ENCODE peak calls at places on chromosomes 12 and 14, in seven cellular contexts. T is breast epithelium; P is aorta; V is A549; H is A673; G is naive thymus-derived CD4-positive, alpha-beta T cell; I is fibroblast of lung. J is an unnamed sample.
A peak's percentile ranks its signal among the peaks of the same experiment; 100 is the strongest.

GRCh38 chr14:78690836-78691235 is 520.7 kb downstream of the NRXN3 start:
- DNase-seq in T (no peak), P (no peak), V (no peak), H (no peak), G (no peak), I (no peak), J (no peak)

GRCh38 chr12:133130808-133131128 is 341 bp downstream of the ZNF10 start:
- DNase-seq in T (peak; percentile 56), P (peak; percentile 83), V (no peak), H (no peak), G (no peak), I (no peak), J (no peak)

GRCh38 chr12:103560604-103561101 is 26.4 kb upstream of the STAB2 start:
- DNase-seq in T (no peak), P (no peak), V (peak; percentile 99), H (no peak), G (no peak), I (peak; percentile 88), J (no peak)

GRCh38 chr14:21902561-21903199 is 229.1 kb upstream of the OR4E1 start:
- DNase-seq in T (no peak), P (no peak), V (peak; percentile 17), H (no peak), G (no peak), I (no peak), J (no peak)

GRCh38 chr12:110317921-110318320 is 36.9 kb downstream of the ATP2A2 start:
- DNase-seq in T (no peak), P (no peak), V (no peak), H (no peak), G (no peak), I (no peak), J (no peak)

GRCh38 chr12:104460041-104460757 is 3.5 kb downstream of the CHST11 start:
- DNase-seq in T (no peak), P (no peak), V (no peak), H (no peak), G (no peak), I (no peak), J (no peak)

GRCh38 chr14:63470877-63471565 is 72.2 kb downstream of the PPP2R5E start:
- DNase-seq in T (no peak), P (no peak), V (peak; percentile 79), H (peak; percentile 84), G (no peak), I (peak; percentile 85), J (no peak)

GRCh38 chr14:37592288-37593274 is 2.5 kb downstream of the FOXA1 start:
- DNase-seq in T (peak; percentile 57), P (peak; percentile 72), V (peak; percentile 67), H (no peak), G (no peak), I (no peak), J (no peak)

GRCh38 chr12:19957578-19957977 is 410.8 kb upstream of the PDE3A start:
- DNase-seq in T (no peak), P (no peak), V (no peak), H (no peak), G (no peak), I (peak; percentile 28), J (no peak)

GRCh38 chr12:7450667-7451066 is 6.7 kb upstream of the CD163L1 start:
- DNase-seq in T (no peak), P (no peak), V (peak; percentile 82), H (no peak), G (no peak), I (no peak), J (no peak)

GRCh38 chr12:124764451-124764850 is 99.2 kb downstream of the SCARB1 start:
- DNase-seq in T (no peak), P (no peak), V (peak; percentile 88), H (peak; percentile 83), G (no peak), I (peak; percentile 79), J (no peak)

GRCh38 chr12:912466-913235 is 36.8 kb downstream of the RAD52 start:
- DNase-seq in T (no peak), P (no peak), V (no peak), H (no peak), G (no peak), I (no peak), J (no peak)

GRCh38 chr14:89351364-89351957 is 65.6 kb downstream of the FOXN3 start:
- DNase-seq in T (no peak), P (no peak), V (peak; percentile 29), H (peak; percentile 63), G (peak; percentile 19), I (peak; percentile 69), J (no peak)

GRCh38 chr12:122190842-122191668 is 8.1 kb downstream of the LRRC43 start:
- DNase-seq in T (no peak), P (peak; percentile 72), V (peak; percentile 79), H (peak; percentile 73), G (peak; percentile 49), I (peak; percentile 61), J (no peak)

GRCh38 chr12:121711925-121712461 is 559 bp upstream of the TMEM120B start:
- DNase-seq in T (no peak), P (no peak), V (peak; percentile 53), H (peak; percentile 57), G (no peak), I (peak; percentile 12), J (no peak)

GRCh38 chr12:108837680-108838079 is 19.7 kb downstream of the SSH1 start:
- DNase-seq in T (no peak), P (no peak), V (no peak), H (no peak), G (no peak), I (no peak), J (no peak)

GRCh38 chr12:125284945-125285344 is 219.7 kb downstream of the AACS start:
- DNase-seq in T (no peak), P (no peak), V (peak; percentile 34), H (no peak), G (no peak), I (no peak), J (no peak)

GRCh38 chr14:61101803-61102548 is 120.9 kb downstream of the SLC38A6 start:
- DNase-seq in T (no peak), P (no peak), V (peak; percentile 38), H (peak; percentile 91), G (no peak), I (peak; percentile 66), J (no peak)

GRCh38 chr14:64572721-64573508 is 23.2 kb downstream of the PPP1R36 start:
- DNase-seq in T (no peak), P (no peak), V (no peak), H (peak; percentile 24), G (no peak), I (peak; percentile 77), J (peak; percentile 8)

GRCh38 chr14:50045039-50045711 is 71.2 kb downstream of the VCPKMT start:
- DNase-seq in T (peak; percentile 84), P (peak; percentile 90), V (peak; percentile 59), H (no peak), G (peak; percentile 65), I (peak; percentile 88), J (no peak)

GRCh38 chr12:132918680-132919079 is 31.3 kb upstream of the CHFR start:
- DNase-seq in T (no peak), P (no peak), V (no peak), H (no peak), G (no peak), I (no peak), J (no peak)

GRCh38 chr12:92234533-92234932 is 88.9 kb upstream of the BTG1 start:
- DNase-seq in T (no peak), P (no peak), V (no peak), H (no peak), G (peak; percentile 34), I (no peak), J (no peak)

GRCh38 chr14:105533391-105533790 is 7.0 kb downstream of the TMEM121 start:
- DNase-seq in T (no peak), P (peak; percentile 72), V (no peak), H (no peak), G (no peak), I (no peak), J (no peak)

GRCh38 chr14:104179564-104180129 is 41.3 kb downstream of the KIF26A start:
- DNase-seq in T (no peak), P (no peak), V (no peak), H (no peak), G (no peak), I (no peak), J (no peak)

GRCh38 chr12:121288941-121289340 is 7.6 kb downstream of the CAMKK2 start:
- DNase-seq in T (no peak), P (no peak), V (no peak), H (no peak), G (no peak), I (peak; percentile 55), J (no peak)

GRCh38 chr12:70258605-70259403 is 15.6 kb downstream of the CNOT2 start:
- DNase-seq in T (no peak), P (no peak), V (no peak), H (no peak), G (no peak), I (no peak), J (no peak)

GRCh38 chr12:75161495-75161894 is 48.1 kb downstream of the KCNC2 start:
- DNase-seq in T (no peak), P (no peak), V (no peak), H (no peak), G (no peak), I (no peak), J (no peak)

GRCh38 chr14:36302823-36303222 is 17.6 kb downstream of the MBIP start:
- DNase-seq in T (no peak), P (no peak), V (no peak), H (no peak), G (no peak), I (no peak), J (no peak)
- H3K27ac ChIP-seq in T (no peak overlapping the region), P (no peak overlapping the region), V (no peak overlapping the region), H (no peak overlapping the region), G (no peak overlapping the region), I (no peak overlapping the region), J (no peak overlapping the region)

GRCh38 chr12:58425481-58426392 is 484.4 kb downstream of the ATP23 start:
- DNase-seq in T (no peak), P (no peak), V (peak; percentile 95), H (peak; percentile 87), G (no peak), I (peak; percentile 95), J (no peak)
- H3K27ac ChIP-seq in T (no peak overlapping the region), P (peak overlapping the region; percentile 22), V (peak overlapping the region; percentile 95), H (peak overlapping the region; percentile 82), G (no peak overlapping the region), I (peak overlapping the region; percentile 92), J (no peak overlapping the region)

DNA sequence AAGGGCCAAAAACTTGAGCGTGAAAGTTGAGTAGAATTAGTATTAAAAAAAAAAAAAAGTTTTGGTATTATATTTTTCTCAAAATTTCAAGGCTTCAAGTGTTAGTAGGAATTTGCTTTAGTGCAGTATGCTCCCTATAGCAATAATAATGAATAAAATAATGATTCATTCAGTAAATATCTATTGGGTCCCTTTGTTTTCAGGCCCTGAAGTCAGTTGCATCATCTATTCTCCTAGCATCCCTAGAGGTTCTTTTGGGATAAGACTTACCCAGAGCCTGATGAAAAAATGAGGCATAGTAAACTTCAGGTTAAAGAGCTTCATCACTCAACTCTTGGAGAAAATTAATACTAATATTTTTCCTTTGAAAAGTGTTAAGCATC is 1.1 kb downstream of the KMT5A start:
- DNase-seq in T (no peak), P (no peak), V (peak; percentile 52), H (peak; percentile 35), G (no peak), I (peak; percentile 64), J (no peak)
- H3K27ac ChIP-seq in T (peak overlapping the region; percentile 76), P (no peak overlapping the region), V (peak overlapping the region; percentile 93), H (peak overlapping the region; percentile 75), G (no peak overlapping the region), I (peak overlapping the region; percentile 71), J (no peak overlapping the region)

DNA sequence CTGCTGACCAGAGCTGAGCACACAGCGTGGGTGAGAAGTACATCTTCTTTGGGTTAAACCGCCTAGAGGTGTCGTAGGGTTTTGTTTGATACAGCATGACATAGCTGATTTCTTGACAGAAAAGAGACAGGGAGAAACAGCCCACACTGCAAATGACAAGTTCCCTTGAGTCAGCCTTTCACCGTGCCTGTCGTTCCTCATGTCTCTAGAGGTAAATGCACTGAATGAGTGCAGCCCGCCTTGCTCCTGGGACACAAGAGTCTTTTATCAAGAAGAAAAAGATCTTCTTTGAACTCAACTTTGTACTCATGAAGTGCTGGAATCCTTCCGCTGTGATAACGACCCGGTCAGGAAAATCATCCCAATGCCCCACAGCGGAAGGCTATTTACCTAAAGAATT is 77.6 kb downstream of the TMEM132D start:
- DNase-seq in T (no peak), P (no peak), V (no peak), H (no peak), G (no peak), I (no peak), J (peak; percentile 59)
- H3K27ac ChIP-seq in T (no peak overlapping the region), P (no peak overlapping the region), V (no peak overlapping the region), H (no peak overlapping the region), G (no peak overlapping the region), I (no peak overlapping the region), J (no peak overlapping the region)